ENCODE peak calls at places on chromosomes 3 and 15, in six cellular contexts. One of them, this sample, is unnamed.
A peak's percentile ranks its signal among the peaks of the same experiment; 100 is the strongest.

GRCh38 chr3:162780313-162780712 is 1283.7 kb downstream of the OTOL1 start:
- ATAC-seq in Right ventricle myocardium inferior: no peak
- ATAC-seq in naive thymus-derived CD8-positive, alpha-beta T cell: no peak
- ATAC-seq in PC-3: no peak
- ATAC-seq in HCT116: no peak
- ATAC-seq in foreskin keratinocyte: no peak
- ATAC-seq in this sample: no peak

GRCh38 chr3:132660745-132661067 is 577 bp downstream of the UBA5 start:
- ATAC-seq in PC-3: peak; percentile 9
- ATAC-seq in HCT116: no peak
- ATAC-seq in foreskin keratinocyte: peak; percentile 41
- ATAC-seq in naive thymus-derived CD8-positive, alpha-beta T cell: no peak
- ATAC-seq in Right ventricle myocardium inferior: peak; percentile 20
- ATAC-seq in this sample: peak; percentile 54

GRCh38 chr3:24128195-24129005 is 183.3 kb downstream of the NR1D2 start:
- ATAC-seq in Right ventricle myocardium inferior: peak; percentile 48
- ATAC-seq in naive thymus-derived CD8-positive, alpha-beta T cell: no peak
- ATAC-seq in foreskin keratinocyte: peak; percentile 58
- ATAC-seq in HCT116: no peak
- ATAC-seq in PC-3: peak; percentile 71
- ATAC-seq in this sample: peak; percentile 87

GRCh38 chr3:134145183-134145582 is 105.5 kb downstream of the RYK start:
- ATAC-seq in Right ventricle myocardium inferior: no peak
- ATAC-seq in foreskin keratinocyte: no peak
- ATAC-seq in HCT116: peak; percentile 51
- ATAC-seq in naive thymus-derived CD8-positive, alpha-beta T cell: no peak
- ATAC-seq in PC-3: no peak
- ATAC-seq in this sample: no peak

GRCh38 chr15:42088801-42089640 is 5.3 kb downstream of the PLA2G4D start:
- ATAC-seq in Right ventricle myocardium inferior: no peak
- ATAC-seq in HCT116: no peak
- ATAC-seq in PC-3: no peak
- ATAC-seq in naive thymus-derived CD8-positive, alpha-beta T cell: no peak
- ATAC-seq in foreskin keratinocyte: no peak
- ATAC-seq in this sample: no peak

GRCh38 chr3:46865034-46865507 is 1.8 kb upstream of the MYL3 start:
- ATAC-seq in naive thymus-derived CD8-positive, alpha-beta T cell: no peak
- ATAC-seq in Right ventricle myocardium inferior: peak; percentile 23
- ATAC-seq in foreskin keratinocyte: no peak
- ATAC-seq in HCT116: no peak
- ATAC-seq in PC-3: no peak
- ATAC-seq in this sample: no peak

GRCh38 chr15:66292261-66293084 is 895 bp upstream of the DIS3L start:
- ATAC-seq in HCT116: no peak
- ATAC-seq in naive thymus-derived CD8-positive, alpha-beta T cell: no peak
- ATAC-seq in Right ventricle myocardium inferior: no peak
- ATAC-seq in foreskin keratinocyte: no peak
- ATAC-seq in PC-3: no peak
- ATAC-seq in this sample: no peak

GRCh38 chr3:128849776-128850542 is 29.5 kb upstream of the ACAD9 start:
- ATAC-seq in foreskin keratinocyte: no peak
- ATAC-seq in PC-3: no peak
- ATAC-seq in naive thymus-derived CD8-positive, alpha-beta T cell: no peak
- ATAC-seq in Right ventricle myocardium inferior: no peak
- ATAC-seq in HCT116: no peak
- ATAC-seq in this sample: no peak